ENCODE peak calls at places on chromosomes 5 and 9, in nine cellular contexts. Q is activated CD8-positive, alpha-beta memory T cell treated with anti-CD3 and anti-CD28 coated beads, Interleukin-2, amount 50 U/mL, for 48 hours; J is heart right ventricle; R is HTR-8/SVneo; I is AG09309; P is NCI-H1694 treated with DMSO at 0.1 percent for 48 hours; N is H9; B is islet precursor cell; G is NCI-H1105. K is an unnamed sample.

GRCh38 chr9:81787747-81788632 is 98.6 kb upstream of the TLE1 start:
- DNase-seq in Q (no peak), I (peak), N (no peak), R (peak), B (no peak), P (no peak), J (no peak), G (no peak), K (peak)

GRCh38 chr5:88552406-88552805 is 283.8 kb upstream of the TMEM161B start:
- DNase-seq in B (no peak), P (no peak), Q (no peak), R (no peak), J (no peak), I (no peak), G (no peak), N (no peak), K (no peak)

GRCh38 chr5:147558131-147558730 is 48.4 kb upstream of the DPYSL3 start:
- DNase-seq in Q (no peak), P (no peak), B (no peak), N (no peak), G (no peak), J (no peak), R (no peak), I (no peak), K (peak)

GRCh38 chr9:78121488-78121887 is 89.9 kb upstream of the GNAQ start:
- DNase-seq in N (peak), J (peak), Q (peak), I (peak), G (peak), P (peak), R (peak), B (peak), K (peak)

GRCh38 chr5:106508894-106509293 is 1161.8 kb downstream of the EFNA5 start:
- DNase-seq in I (no peak), P (no peak), N (no peak), R (no peak), G (no peak), Q (no peak), B (no peak), J (no peak), K (no peak)

GRCh38 chr5:168885324-168886120 is 306.4 kb upstream of the PANK3 start:
- DNase-seq in R (no peak), G (no peak), J (peak), Q (no peak), N (no peak), P (no peak), B (peak), I (no peak), K (no peak)

GRCh38 chr5:81233080-81233634 is at the start of gene CKMT2:
- DNase-seq in I (no peak), J (peak), P (no peak), N (peak), R (no peak), B (peak), G (no peak), Q (no peak), K (peak)

GRCh38 chr9:110072597-110073355 is 135.2 kb downstream of the C9orf152 start:
- DNase-seq in R (no peak), P (no peak), N (no peak), Q (no peak), B (no peak), J (no peak), G (no peak), I (no peak), K (no peak)

GRCh38 chr5:141402553-141403328 is at the start of gene PCDHGA9:
- DNase-seq in I (no peak), R (no peak), N (no peak), J (no peak), G (no peak), P (no peak), B (no peak), Q (no peak), K (no peak)